ENCODE peak calls at places on chromosomes 7 and 10, in eight cellular contexts. R is tibial nerve, M is AG10803, V is epithelial cell of proximal tubule, H is tibial artery, L is HepG2, Y is BE2C, C is kidney epithelial cell. U is an unnamed sample.

GRCh38 chr10:124649209-124649608 is 95.0 kb downstream of the FAM53B start:
- DNase-seq in R (peak; percentile 32), M (no peak), L (no peak), H (peak; percentile 46), Y (peak; percentile 64), V (no peak), C (no peak), U (peak; percentile 61)

GRCh38 chr10:74770400-74770799 is 56.0 kb upstream of the KAT6B start:
- DNase-seq in V (no peak), R (no peak), H (no peak), M (no peak), Y (no peak), L (no peak), C (no peak), U (no peak)

GRCh38 chr7:6709808-6710207 is 3.1 kb upstream of the ZNF12 start:
- DNase-seq in V (no peak), M (no peak), Y (peak; percentile 33), C (no peak), H (no peak), R (no peak), L (peak; percentile 58), U (no peak)

GRCh38 chr10:132306951-132307751 is 599 bp downstream of the STK32C start:
- DNase-seq in C (no peak), M (no peak), H (no peak), V (no peak), L (peak; percentile 57), Y (peak; percentile 44), R (no peak), U (no peak)

GRCh38 chr10:44306147-44306710 is 78.7 kb downstream of the CXCL12 start:
- DNase-seq in H (no peak), C (peak; percentile 29), Y (no peak), L (no peak), R (no peak), V (no peak), M (peak; percentile 85), U (peak; percentile 66)

GRCh38 chr10:63681965-63682704 is 160.9 kb downstream of the REEP3 start:
- DNase-seq in L (no peak), H (peak; percentile 62), C (peak; percentile 18), V (no peak), Y (no peak), M (peak; percentile 99), R (peak; percentile 85), U (peak; percentile 99)

GRCh38 chr10:5563991-5564536 is 39.3 kb downstream of the CALML3 start:
- DNase-seq in V (no peak), H (no peak), L (no peak), C (no peak), R (no peak), M (peak; percentile 63), Y (no peak), U (no peak)

GRCh38 chr10:133199992-133200611 is 29.9 kb upstream of the UTF1 start:
- DNase-seq in H (no peak), V (no peak), L (no peak), Y (no peak), M (no peak), C (no peak), R (no peak), U (no peak)

GRCh38 chr7:103065666-103066065 is 8.9 kb downstream of the FBXL13 start:
- DNase-seq in Y (peak; percentile 86), L (peak; percentile 45), R (no peak), V (no peak), H (peak; percentile 22), C (no peak), M (peak; percentile 13), U (peak; percentile 40)

GRCh38 chr10:29253096-29254029 is 35.5 kb upstream of the LYZL1 start:
- DNase-seq in M (peak; percentile 4), R (no peak), Y (no peak), L (no peak), C (no peak), H (peak; percentile 38), V (no peak), U (peak; percentile 21)

GRCh38 chr10:99013885-99014284 is 221.8 kb downstream of the HPSE2 start:
- DNase-seq in R (no peak), C (no peak), M (no peak), L (no peak), V (no peak), H (no peak), Y (peak; percentile 15), U (no peak)

DNA sequence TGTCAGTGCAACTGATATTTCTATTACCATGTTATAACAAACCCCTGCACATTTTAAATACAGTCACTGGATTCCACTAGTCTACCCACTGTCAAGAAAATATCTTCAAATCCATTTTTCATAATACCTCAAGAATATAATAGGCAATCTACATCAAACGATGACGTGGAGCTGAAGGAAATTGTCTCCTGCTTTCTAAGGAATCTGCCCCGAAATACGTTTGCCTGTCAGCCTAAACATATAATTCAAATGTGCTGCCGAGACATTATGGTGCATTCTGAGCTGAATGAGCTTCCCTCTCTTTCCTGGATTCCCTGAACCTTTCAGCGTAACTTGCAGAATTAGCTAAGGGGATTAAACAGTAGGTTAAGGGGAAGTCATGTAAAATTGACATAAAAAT is 306.8 kb downstream of the SORCS1 start:
- DNase-seq in M (no peak), C (no peak), V (no peak), H (no peak), Y (no peak), L (no peak), R (no peak), U (no peak)
- H3K4me3 ChIP-seq in M (no peak overlapping the region), C (no peak overlapping the region), V (no peak overlapping the region), H (no peak overlapping the region), Y (no peak overlapping the region), L (no peak overlapping the region), R (no peak overlapping the region), U (no peak overlapping the region)

DNA sequence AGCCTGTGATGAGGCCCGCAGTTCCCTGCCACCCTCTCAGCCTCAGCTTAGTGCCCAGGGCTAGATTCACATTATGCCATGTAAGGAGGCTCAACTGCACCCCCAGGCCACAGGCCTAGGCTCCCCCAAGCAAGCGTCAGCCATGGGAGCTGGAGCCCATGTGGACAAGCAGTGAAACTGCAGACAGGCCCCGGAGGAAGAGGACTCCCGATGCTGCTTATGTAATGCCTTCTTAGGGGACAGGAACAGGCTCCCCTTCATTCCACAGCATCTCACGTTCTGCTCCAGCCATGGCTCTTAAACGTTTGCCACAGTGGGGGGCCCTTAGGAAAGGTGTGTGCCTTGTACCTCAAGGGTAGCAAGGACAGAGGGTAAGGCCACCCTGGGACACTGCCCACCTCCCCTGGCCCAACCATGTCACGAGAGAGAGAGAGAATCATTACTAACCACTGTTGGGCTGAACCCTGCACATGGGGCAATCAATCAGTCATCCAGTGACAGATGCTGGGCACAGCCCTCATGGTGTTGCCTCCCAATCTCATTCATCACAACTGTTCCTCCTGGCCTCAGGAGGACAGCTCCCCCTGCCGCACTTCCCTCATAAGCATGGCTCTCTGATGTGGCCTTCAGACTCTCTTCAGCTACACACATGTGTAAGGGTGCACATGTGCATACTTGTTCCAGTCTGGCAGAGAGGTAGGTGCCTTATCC is 263.0 kb downstream of the GRID1 start:
- DNase-seq in C (no peak), V (no peak), M (no peak), L (no peak), R (no peak), H (no peak), Y (peak; percentile 43), U (no peak)
- TF ChIP-seq CTCF in C (no peak), V (no peak), M (no peak), L (no peak), R (no peak), H (no peak), Y (peak; percentile 42), U (no peak)

DNA sequence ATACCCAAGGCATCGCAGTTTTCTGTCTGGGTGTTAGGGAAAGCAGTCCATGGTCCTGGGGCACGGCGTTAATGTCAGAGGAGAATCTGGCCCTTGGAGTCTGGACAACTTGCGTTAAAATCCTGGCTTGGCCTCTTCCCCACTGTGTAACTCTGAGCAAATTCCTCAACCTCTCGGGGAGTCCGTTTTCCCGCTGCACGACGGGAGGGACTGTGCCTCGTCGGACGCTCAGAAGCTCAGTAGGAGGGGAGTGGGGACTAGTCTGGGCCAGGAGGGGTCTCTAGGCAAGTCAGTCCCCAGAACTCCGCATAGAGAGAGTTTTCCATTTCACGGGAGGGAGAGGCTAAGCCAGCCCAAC is 6.6 kb upstream of the EVX1 start:
- DNase-seq in H (no peak), L (no peak), R (no peak), V (no peak), C (no peak), Y (no peak), M (no peak), U (no peak)
- H3K4me3 ChIP-seq in H (peak overlapping the region; percentile 13), L (peak overlapping the region; percentile 67), R (no peak overlapping the region), V (no peak overlapping the region), C (no peak overlapping the region), Y (peak overlapping the region; percentile 55), M (peak overlapping the region; percentile 59), U (no peak overlapping the region)

DNA sequence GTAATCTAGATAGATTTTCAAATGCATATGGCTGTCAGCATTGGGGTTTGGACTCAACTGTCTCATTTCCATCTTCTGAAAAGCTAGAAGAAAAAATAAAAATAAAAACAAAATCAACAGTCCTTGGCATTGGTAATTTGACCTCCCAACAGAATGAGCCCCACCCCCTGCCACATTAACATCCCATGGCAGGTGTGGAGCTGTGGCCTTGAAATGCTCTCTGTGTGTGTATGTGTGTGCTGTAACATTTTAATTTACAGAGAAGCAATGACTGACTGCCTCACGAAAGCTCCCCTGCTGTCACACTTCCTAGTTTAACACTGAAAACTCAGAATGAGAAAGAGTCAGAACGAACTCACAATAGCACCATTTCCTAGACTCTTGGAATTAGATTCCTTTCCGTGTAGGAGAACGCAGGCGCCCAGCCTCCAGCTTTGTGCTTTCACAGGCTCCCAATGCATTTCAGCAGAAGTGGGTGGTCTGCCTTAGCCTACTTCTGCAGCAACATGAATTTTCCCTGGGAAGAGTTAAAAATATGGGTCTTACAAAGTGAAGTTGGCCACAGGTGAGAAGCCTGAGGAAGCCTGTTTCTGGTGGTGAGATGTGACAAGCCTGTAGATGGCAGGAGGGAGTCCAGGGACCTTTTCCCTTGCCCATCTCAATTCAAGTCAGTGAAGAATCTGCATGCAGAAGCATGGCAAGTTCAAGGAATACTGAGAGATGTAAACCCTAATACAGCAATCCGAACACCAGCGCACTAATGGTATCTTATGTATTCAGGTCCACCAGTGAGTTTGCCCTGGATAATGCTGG is 73.9 kb downstream of the RHOBTB1 start:
- DNase-seq in L (no peak), R (no peak), M (no peak), C (no peak), V (no peak), Y (no peak), H (no peak), U (no peak)
- TF ChIP-seq CTCF in L (peak; percentile 18), R (no peak), M (peak; percentile 21), C (peak; percentile 19), V (peak; percentile 55), Y (peak; percentile 35), H (no peak), U (no peak)

GRCh38 chr7:14839307-14839706 is 63.2 kb downstream of the DGKB start:
- DNase-seq in Y (no peak), R (no peak), L (no peak), M (no peak), V (no peak), H (no peak), C (no peak), U (no peak)

GRCh38 chr7:14835399-14835798 is 67.2 kb downstream of the DGKB start:
- DNase-seq in R (no peak), Y (no peak), V (no peak), M (no peak), H (no peak), L (no peak), C (no peak), U (no peak)

GRCh38 chr7:14836006-14836405 is 66.5 kb downstream of the DGKB start:
- DNase-seq in M (no peak), L (no peak), R (no peak), V (no peak), H (no peak), C (no peak), Y (no peak), U (no peak)

GRCh38 chr7:14836571-14837189 is 65.9 kb downstream of the DGKB start:
- DNase-seq in M (peak; percentile 53), Y (peak; percentile 72), V (no peak), C (peak; percentile 38), L (no peak), H (peak; percentile 20), R (no peak), U (peak; percentile 79)

GRCh38 chr7:14837216-14837615 is 65.3 kb downstream of the DGKB start:
- DNase-seq in V (no peak), Y (no peak), H (no peak), M (no peak), R (no peak), L (no peak), C (no peak), U (peak; percentile 50)
- H3K4me3 ChIP-seq in V (no peak overlapping the region), Y (peak overlapping the region; percentile 39), H (no peak overlapping the region), M (no peak overlapping the region), R (no peak overlapping the region), L (no peak overlapping the region), C (no peak overlapping the region), U (no peak overlapping the region)

U was measured in cardiac fibroblast.